ENCODE peak calls at places on chromosomes 6 and 20, in six cellular contexts. L is IMR-90, H is H9, U is neuronal stem cell, T is mesenchymal stem cell, R is H1. V is an unnamed sample.

GRCh38 chr6:18185624-18186023 is 30.4 kb downstream of the KDM1B start:
- DNase-seq in L (no peak), H (no peak), U (no peak), T (no peak), R (no peak), V (no peak)

GRCh38 chr20:51447097-51447764 is 95.3 kb downstream of the NFATC2 start:
- DNase-seq in L (peak), H (no peak), U (peak), T (peak), R (no peak), V (peak)

GRCh38 chr6:138004423-138005287 is 102.6 kb downstream of the PERP start:
- DNase-seq in L (peak), H (no peak), U (no peak), T (peak), R (no peak), V (peak)

GRCh38 chr6:170450946-170451761 is 102.0 kb downstream of the PSMB1 start:
- DNase-seq in L (no peak), H (no peak), U (no peak), T (no peak), R (no peak), V (no peak)

GRCh38 chr6:49564552-49564951 is 14.1 kb downstream of the C6orf141 start:
- DNase-seq in L (no peak), H (no peak), U (no peak), T (no peak), R (no peak), V (no peak)

GRCh38 chr6:41659935-41660334 is 21.7 kb downstream of the MDFI start:
- DNase-seq in L (no peak), H (no peak), U (no peak), T (no peak), R (no peak), V (no peak)

GRCh38 chr20:41690702-41691101 is 72.5 kb upstream of the CHD6 start:
- DNase-seq in L (no peak), H (no peak), U (no peak), T (no peak), R (no peak), V (peak)

GRCh38 chr6:150741633-150742200 is 123.8 kb upstream of the MTHFD1L start:
- DNase-seq in L (no peak), H (no peak), U (no peak), T (peak), R (no peak), V (no peak)

GRCh38 chr6:38876470-38876869 is 161.4 kb downstream of the DNAH8 start:
- DNase-seq in L (no peak), H (no peak), U (no peak), T (no peak), R (no peak), V (no peak)

GRCh38 chr6:33091957-33092356 is 16.2 kb downstream of the HLA-DPB1 start:
- DNase-seq in L (no peak), H (peak), U (no peak), T (no peak), R (peak), V (no peak)

GRCh38 chr20:25269833-25270170 is 21.9 kb downstream of the PYGB start:
- DNase-seq in L (no peak), H (peak), U (no peak), T (no peak), R (peak), V (no peak)

GRCh38 chr6:27478141-27478705 is 5.3 kb upstream of the ZNF184 start:
- DNase-seq in L (peak), H (no peak), U (no peak), T (peak), R (no peak), V (no peak)

GRCh38 chr20:2751868-2752630 is 48.4 kb downstream of the CPXM1 start:
- DNase-seq in L (no peak), H (no peak), U (no peak), T (no peak), R (peak), V (no peak)

GRCh38 chr6:154487367-154488275 is 22.9 kb downstream of the CNKSR3 start:
- DNase-seq in L (peak), H (no peak), U (no peak), T (no peak), R (no peak), V (no peak)

GRCh38 chr6:53465732-53466131 is 79.2 kb downstream of the GCLC start:
- DNase-seq in L (peak), H (no peak), U (no peak), T (peak), R (no peak), V (peak)

GRCh38 chr6:4809999-4810918 is 34.1 kb downstream of the CDYL start:
- DNase-seq in L (peak), H (no peak), U (no peak), T (peak), R (no peak), V (peak)

GRCh38 chr20:62780204-62780603 is 16.1 kb upstream of the MRGBP start:
- DNase-seq in L (no peak), H (no peak), U (no peak), T (no peak), R (no peak), V (no peak)

GRCh38 chr6:44166591-44167184 is 8.1 kb downstream of the CAPN11 start:
- DNase-seq in L (no peak), H (peak), U (no peak), T (no peak), R (peak), V (no peak)

GRCh38 chr20:61934716-61935530 is 130.8 kb downstream of the TAF4 start:
- DNase-seq in L (peak), H (no peak), U (no peak), T (no peak), R (peak), V (peak)

GRCh38 chr20:1299522-1299921 is 29.4 kb downstream of the SDCBP2 start:
- DNase-seq in L (no peak), H (peak), U (no peak), T (no peak), R (no peak), V (no peak)

GRCh38 chr6:42292002-42292735 is 74.5 kb upstream of the MRPS10 start:
- DNase-seq in L (peak), H (no peak), U (no peak), T (peak), R (no peak), V (peak)

GRCh38 chr6:125377621-125378020 is 75.9 kb upstream of the HDDC2 start:
- DNase-seq in L (peak), H (no peak), U (no peak), T (peak), R (no peak), V (peak)

GRCh38 chr20:52105573-52106422 is 85.8 kb downstream of the ZFP64 start:
- DNase-seq in L (peak), H (peak), U (peak), T (peak), R (peak), V (no peak)

GRCh38 chr6:106163446-106163965 is 77.4 kb downstream of the PRDM1 start:
- DNase-seq in L (peak), H (peak), U (no peak), T (peak), R (no peak), V (no peak)

GRCh38 chr6:30800876-30801275 is 56.5 kb upstream of the IER3 start:
- DNase-seq in L (no peak), H (no peak), U (no peak), T (no peak), R (no peak), V (no peak)

GRCh38 chr6:30795549-30796293 is 51.4 kb upstream of the IER3 start:
- DNase-seq in L (no peak), H (no peak), U (no peak), T (no peak), R (no peak), V (no peak)

GRCh38 chr6:30801950-30802349 is 57.6 kb upstream of the IER3 start:
- DNase-seq in L (no peak), H (no peak), U (no peak), T (no peak), R (no peak), V (no peak)

GRCh38 chr6:30799210-30799609 is 54.9 kb upstream of the IER3 start:
- DNase-seq in L (peak), H (no peak), U (no peak), T (no peak), R (no peak), V (no peak)

DNA sequence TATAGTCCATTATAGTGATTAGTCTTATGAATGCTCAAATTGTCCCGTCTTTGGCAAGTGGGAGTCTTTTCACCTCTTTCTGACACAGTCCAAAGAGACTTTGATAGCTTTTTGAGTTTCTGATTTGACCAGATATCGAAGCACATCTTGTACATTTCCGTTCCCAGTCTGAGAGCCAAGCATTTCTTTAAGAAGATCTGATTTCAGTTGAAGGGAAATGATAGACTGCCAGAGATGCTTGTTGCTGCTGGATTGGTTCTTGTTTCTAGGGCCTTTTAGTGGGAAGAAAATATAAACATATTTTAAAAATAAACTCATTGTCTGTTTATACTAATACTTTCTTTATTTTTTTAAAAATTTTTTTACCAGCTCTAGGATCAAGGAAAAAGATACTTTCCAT is 54.2 kb upstream of the IER3 start:
- DNase-seq in L (peak), H (no peak), U (no peak), T (no peak), R (no peak), V (no peak)
- H2AFZ ChIP-seq in L (no peak), H (no peak), U (no peak), T (no peak), R (no peak), V (no peak)

GRCh38 chr20:14775778-14776177 is 438.4 kb upstream of the FLRT3 start:
- DNase-seq in L (no peak), H (no peak), U (no peak), T (peak), R (no peak), V (peak)

GRCh38 chr20:14778875-14779274 is 441.5 kb upstream of the FLRT3 start:
- DNase-seq in L (no peak), H (no peak), U (no peak), T (no peak), R (no peak), V (no peak)

GRCh38 chr20:14778096-14778495 is 440.7 kb upstream of the FLRT3 start:
- DNase-seq in L (no peak), H (no peak), U (no peak), T (no peak), R (no peak), V (peak)

GRCh38 chr20:14777571-14777970 is 440.2 kb upstream of the FLRT3 start:
- DNase-seq in L (no peak), H (no peak), U (no peak), T (no peak), R (no peak), V (no peak)

DNA sequence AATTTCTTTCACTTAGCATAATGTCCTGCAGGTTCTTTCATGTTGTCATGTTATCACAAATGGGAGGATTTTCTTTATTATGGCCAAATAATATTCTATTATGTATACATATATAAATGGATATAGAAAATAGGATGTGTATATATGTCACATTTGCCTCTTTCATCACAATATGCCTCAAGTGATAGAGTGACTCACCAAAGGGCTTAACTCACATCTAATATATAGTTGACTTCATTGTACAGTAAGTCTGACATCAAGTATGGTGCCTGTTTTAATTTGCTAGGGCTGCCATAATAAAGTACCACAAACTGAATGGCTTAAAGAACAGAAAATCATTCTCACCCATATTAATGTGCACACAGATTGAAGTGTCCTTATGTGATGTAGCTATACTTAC is 436.1 kb upstream of the FLRT3 start:
- DNase-seq in L (no peak), H (no peak), U (no peak), T (no peak), R (no peak), V (no peak)
- H3K18ac ChIP-seq in L (no peak), H (no peak), U (no peak), T (no peak), R (no peak), V (no peak)

GRCh38 chr6:159106627-159107241 is 61.9 kb upstream of the TAGAP start:
- DNase-seq in L (peak), H (peak), U (peak), T (peak), R (peak), V (peak)

GRCh38 chr6:159104163-159104885 is 59.5 kb upstream of the TAGAP start:
- DNase-seq in L (peak), H (peak), U (peak), T (peak), R (peak), V (peak)

GRCh38 chr6:159105716-159106115 is 60.9 kb upstream of the TAGAP start:
- DNase-seq in L (no peak), H (no peak), U (no peak), T (no peak), R (no peak), V (no peak)

GRCh38 chr6:159103396-159104162 is 58.8 kb upstream of the TAGAP start:
- DNase-seq in L (no peak), H (no peak), U (no peak), T (no peak), R (no peak), V (no peak)

DNA sequence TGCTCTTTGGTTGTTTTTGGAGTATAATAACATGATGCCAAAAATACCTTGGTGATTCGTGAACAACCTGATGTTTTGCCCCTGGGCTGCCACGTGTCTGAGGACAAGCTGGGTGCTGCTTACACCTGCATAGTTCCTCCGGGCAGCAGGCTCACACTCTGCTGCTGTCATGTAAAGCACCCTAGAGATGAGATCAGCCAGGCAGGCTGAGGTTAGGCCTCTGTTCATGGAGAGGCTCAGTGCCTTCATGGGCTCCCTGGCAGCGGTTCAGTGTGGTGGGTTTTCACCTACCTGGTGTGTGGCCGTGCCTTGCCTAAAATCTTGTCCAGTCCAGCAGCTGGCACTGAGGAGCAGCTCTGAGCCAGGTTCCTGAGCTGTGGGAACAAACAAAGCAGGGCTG is 60.1 kb upstream of the TAGAP start:
- DNase-seq in L (no peak), H (no peak), U (no peak), T (no peak), R (no peak), V (no peak)
- H3K27ac ChIP-seq in L (no peak), H (no peak), U (no peak), T (no peak), R (no peak), V (no peak)

GRCh38 chr6:168107191-168107940 is 28.4 kb upstream of the FRMD1 start:
- DNase-seq in L (no peak), H (no peak), U (no peak), T (no peak), R (no peak), V (peak)
- H2AFZ ChIP-seq in L (no peak), H (no peak), U (no peak), T (no peak), R (no peak), V (no peak)

GRCh38 chr6:134551245-134551960 is 233.5 kb upstream of the SGK1 start:
- DNase-seq in L (peak), H (no peak), U (no peak), T (peak), R (no peak), V (peak)
- H3K18ac ChIP-seq in L (peak), H (no peak), U (no peak), T (no peak), R (peak), V (no peak)

DNA sequence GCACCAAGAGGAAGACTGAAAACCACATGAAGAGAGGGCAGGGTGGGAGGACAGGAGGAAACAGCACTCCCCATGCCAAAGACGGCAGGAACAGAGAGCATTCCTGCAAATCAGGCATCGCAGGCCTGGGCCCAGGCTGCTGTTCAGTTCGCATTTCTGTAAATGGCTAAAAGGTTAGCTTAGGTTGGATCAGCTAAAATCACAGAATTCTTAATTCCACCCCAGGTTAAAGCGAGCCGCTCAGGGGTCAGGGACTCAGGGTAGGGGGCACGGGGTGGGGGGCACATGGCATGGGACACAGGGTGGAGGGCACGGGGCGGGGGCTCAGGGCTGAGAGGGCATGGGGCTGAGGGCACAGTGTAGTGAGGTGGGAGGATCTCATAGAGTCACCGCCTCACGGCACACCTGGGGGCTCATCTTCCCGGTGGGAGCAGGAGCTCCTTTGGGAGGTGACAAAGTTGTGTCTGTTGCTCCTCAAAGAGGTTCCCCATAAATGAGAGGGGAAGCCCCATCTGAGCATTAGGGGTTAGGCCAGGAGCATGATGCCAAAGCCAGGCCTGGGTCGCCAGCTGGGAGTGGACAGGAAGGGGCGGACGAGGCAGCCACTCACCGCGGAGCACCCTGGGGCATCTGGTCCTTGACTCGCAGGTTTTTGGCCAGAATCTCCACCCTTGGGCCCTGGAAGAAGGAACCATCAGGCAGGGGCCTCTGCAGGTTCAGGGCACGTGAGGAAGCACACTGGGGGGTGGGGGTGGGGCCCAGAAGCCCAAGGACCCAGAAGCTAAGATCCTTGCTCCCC is 200.7 kb downstream of the PREX1 start:
- DNase-seq in L (no peak), H (no peak), U (no peak), T (no peak), R (no peak), V (no peak)
- H3K27ac ChIP-seq in L (no peak), H (no peak), U (no peak), T (no peak), R (no peak), V (no peak)

GRCh38 chr6:12582421-12583110 is 134.0 kb upstream of the PHACTR1 start:
- DNase-seq in L (no peak), H (no peak), U (no peak), T (no peak), R (no peak), V (no peak)

GRCh38 chr6:12584631-12585405 is 131.7 kb upstream of the PHACTR1 start:
- DNase-seq in L (no peak), H (no peak), U (no peak), T (no peak), R (no peak), V (peak)

GRCh38 chr6:12585497-12585958 is 131.0 kb upstream of the PHACTR1 start:
- DNase-seq in L (peak), H (no peak), U (no peak), T (no peak), R (no peak), V (peak)

GRCh38 chr6:12587096-12587495 is 129.5 kb upstream of the PHACTR1 start:
- DNase-seq in L (no peak), H (no peak), U (no peak), T (peak), R (no peak), V (no peak)

GRCh38 chr6:12586696-12587095 is 129.9 kb upstream of the PHACTR1 start:
- DNase-seq in L (no peak), H (no peak), U (no peak), T (no peak), R (no peak), V (peak)
- H2AFZ ChIP-seq in L (no peak), H (peak), U (no peak), T (no peak), R (no peak), V (no peak)

GRCh38 chr20:10665027-10665561 is 8.7 kb downstream of the JAG1 start:
- DNase-seq in L (peak), H (peak), U (no peak), T (no peak), R (no peak), V (no peak)
- H3K18ac ChIP-seq in L (peak), H (no peak), U (no peak), T (no peak), R (peak), V (no peak)

GRCh38 chr6:158322724-158323560 is 10.7 kb downstream of the TULP4 start:
- DNase-seq in L (peak), H (no peak), U (no peak), T (peak), R (no peak), V (peak)

GRCh38 chr6:158323561-158323958 is 11.3 kb downstream of the TULP4 start:
- DNase-seq in L (no peak), H (no peak), U (no peak), T (no peak), R (no peak), V (no peak)

GRCh38 chr6:158322400-158322723 is 10.1 kb downstream of the TULP4 start:
- DNase-seq in L (no peak), H (no peak), U (no peak), T (no peak), R (no peak), V (no peak)

GRCh38 chr6:158321960-158322359 is 9.7 kb downstream of the TULP4 start:
- DNase-seq in L (peak), H (no peak), U (no peak), T (peak), R (no peak), V (no peak)

GRCh38 chr6:158324136-158324535 is 11.9 kb downstream of the TULP4 start:
- DNase-seq in L (peak), H (no peak), U (no peak), T (peak), R (no peak), V (no peak)
- H3K27ac ChIP-seq in L (no peak), H (no peak), U (no peak), T (no peak), R (no peak), V (no peak)

GRCh38 chr6:47655719-47656595 is 42.4 kb upstream of the ADGRF4 start:
- DNase-seq in L (no peak), H (peak), U (peak), T (peak), R (no peak), V (peak)
- H2AFZ ChIP-seq in L (no peak), H (no peak), U (no peak), T (peak), R (peak), V (no peak)

V was measured in trophoblast cell.